ENCODE peak calls at places on chromosome 10, in nine cellular contexts. X is right cardiac atrium, R is nucleus accumbens, G is keratinocyte, F is HCT116, W is NCI-H1048, S is esophagus squamous epithelium, O is GM06990, I is spleen. N is an unnamed sample.

GRCh38 chr10:17415046-17415643 is 39.2 kb downstream of the ST8SIA6 start:
- DNase-seq in I (no peak), O (no peak), F (no peak), X (no peak), S (no peak), R (no peak), G (no peak), W (no peak), N (no peak)

GRCh38 chr10:129717816-129718547 is 246.1 kb downstream of the EBF3 start:
- DNase-seq in F (no peak), O (no peak), R (no peak), X (no peak), S (no peak), W (no peak), I (peak; percentile 56), G (no peak), N (peak; percentile 7)

GRCh38 chr10:72038458-72039001 is 49.8 kb downstream of the SPOCK2 start:
- DNase-seq in I (no peak), W (no peak), R (no peak), O (no peak), S (no peak), G (no peak), X (no peak), F (no peak), N (peak; percentile 86)

GRCh38 chr10:101646369-101646768 is 48.6 kb downstream of the FBXW4 start:
- DNase-seq in W (no peak), R (peak; percentile 43), G (no peak), I (no peak), X (peak; percentile 78), S (no peak), O (no peak), F (no peak), N (peak; percentile 26)

GRCh38 chr10:75428434-75429158 is 2.8 kb upstream of the LRMDA start:
- DNase-seq in G (no peak), S (no peak), F (no peak), W (no peak), I (no peak), X (no peak), R (no peak), O (no peak), N (peak; percentile 92)

GRCh38 chr10:29658984-29659769 is 24.4 kb upstream of the SVIL start:
- DNase-seq in X (peak; percentile 67), R (no peak), G (peak; percentile 99), W (no peak), O (peak; percentile 43), S (no peak), I (no peak), F (peak; percentile 97), N (peak; percentile 76)

GRCh38 chr10:59346321-59346720 is 16.0 kb downstream of the FAM13C start:
- DNase-seq in W (no peak), X (no peak), G (no peak), I (no peak), R (no peak), S (no peak), O (no peak), F (no peak), N (no peak)

GRCh38 chr10:23534328-23534727 is 95.5 kb downstream of the OTUD1 start:
- DNase-seq in O (no peak), F (no peak), X (no peak), W (no peak), S (no peak), R (no peak), I (no peak), G (no peak), N (no peak)

GRCh38 chr10:132849546-132850031 is 63.6 kb upstream of the NKX6-2 start:
- DNase-seq in R (no peak), X (no peak), G (no peak), W (no peak), I (peak; percentile 41), F (no peak), S (no peak), O (no peak), N (peak; percentile 20)

GRCh38 chr10:4205113-4205512 is 420.1 kb upstream of the KLF6 start:
- DNase-seq in S (no peak), W (no peak), X (no peak), R (no peak), I (no peak), G (no peak), O (no peak), F (no peak), N (no peak)

GRCh38 chr10:114879541-114880158 is 58.1 kb downstream of the FHIP2A start:
- DNase-seq in O (no peak), G (no peak), W (no peak), S (no peak), F (peak; percentile 43), I (no peak), R (no peak), X (no peak), N (no peak)

GRCh38 chr10:133298466-133298865 is 10.2 kb downstream of the TUBGCP2 start:
- DNase-seq in W (no peak), R (no peak), S (no peak), X (no peak), I (no peak), O (no peak), F (no peak), G (no peak), N (no peak)

N was measured in adrenal gland.